ENCODE peak calls at places on chromosomes 11 and 22, in four cellular contexts. L, R, A and Q are unnamed samples.

GRCh38 chr11:1879941-1880720 is 11.6 kb downstream of the PRR33 start:
- DNase-seq in L (no peak), R (no peak), A (no peak), Q (no peak)

GRCh38 chr11:120172054-120172881 is 34.4 kb upstream of the TRIM29 start:
- DNase-seq in L (no peak), R (peak; percentile 52), A (peak; percentile 77), Q (peak; percentile 40)

GRCh38 chr11:32447252-32447651 is 11.9 kb upstream of the WT1 start:
- DNase-seq in L (no peak), R (no peak), A (no peak), Q (no peak)

GRCh38 chr22:43537019-43537585 is 125.3 kb downstream of the MPPED1 start:
- DNase-seq in L (no peak), R (no peak), A (peak; percentile 23), Q (no peak)

GRCh38 chr11:61495801-61496601 is 12.5 kb upstream of the LRRC10B start:
- DNase-seq in L (no peak), R (no peak), A (peak; percentile 60), Q (no peak)

GRCh38 chr11:35632301-35632700 is 14.0 kb downstream of the FJX1 start:
- DNase-seq in L (no peak), R (no peak), A (no peak), Q (no peak)

GRCh38 chr11:65492637-65493366 is 6.0 kb upstream of the MALAT1 start:
- DNase-seq in L (peak; percentile 73), R (peak; percentile 82), A (peak; percentile 85), Q (no peak)

GRCh38 chr11:61041755-61042518 is 60.4 kb upstream of the CD5 start:
- DNase-seq in L (no peak), R (no peak), A (peak; percentile 72), Q (peak; percentile 98)

GRCh38 chr11:115724709-115725108 is 220.5 kb upstream of the CADM1 start:
- DNase-seq in L (no peak), R (peak; percentile 52), A (no peak), Q (no peak)

GRCh38 chr22:17875631-17876030 is 101.4 kb upstream of the BID start:
- DNase-seq in L (no peak), R (no peak), A (no peak), Q (no peak)

GRCh38 chr22:30253205-30253852 is 6.8 kb upstream of the LIF start:
- DNase-seq in L (no peak), R (no peak), A (peak; percentile 43), Q (no peak)

GRCh38 chr11:59053387-59053786 is 32.7 kb upstream of the GLYATL1B start:
- DNase-seq in L (no peak), R (peak; percentile 25), A (peak; percentile 70), Q (peak; percentile 64)

GRCh38 chr11:95155385-95155784 is 65.7 kb downstream of the ENDOD1 start:
- DNase-seq in L (no peak), R (no peak), A (no peak), Q (no peak)

GRCh38 chr11:70091651-70092050 is 13.5 kb downstream of the ANO1 start:
- DNase-seq in L (no peak), R (no peak), A (no peak), Q (no peak)

GRCh38 chr11:105144887-105145286 is 5.3 kb upstream of the CARD18 start:
- DNase-seq in L (no peak), R (peak; percentile 37), A (no peak), Q (no peak)

GRCh38 chr22:45504703-45505341 is 2.1 kb downstream of the FBLN1 start:
- DNase-seq in L (no peak), R (peak; percentile 34), A (no peak), Q (no peak)

GRCh38 chr11:80330302-80330701 is 889.5 kb upstream of the TENM4 start:
- DNase-seq in L (no peak), R (peak; percentile 48), A (no peak), Q (no peak)

GRCh38 chr11:111460752-111461305 is 51.4 kb downstream of the BTG4 start:
- DNase-seq in L (no peak), R (no peak), A (no peak), Q (no peak)

GRCh38 chr11:111393096-111393495 is 14.0 kb upstream of the POU2AF1 start:
- DNase-seq in L (no peak), R (peak; percentile 25), A (no peak), Q (no peak)

GRCh38 chr22:26894766-26895485 is 237.5 kb downstream of the MIAT start:
- DNase-seq in L (no peak), R (peak; percentile 89), A (no peak), Q (no peak)

GRCh38 chr11:41675205-41675604 is 215.8 kb upstream of the LRRC4C start:
- DNase-seq in L (no peak), R (no peak), A (no peak), Q (no peak)

GRCh38 chr11:1076061-1076665 is 1.5 kb downstream of the MUC2 start:
- DNase-seq in L (no peak), R (no peak), A (no peak), Q (no peak)

GRCh38 chr11:50164050-50164449 is 131.4 kb downstream of the OR4C45 start:
- DNase-seq in L (no peak), R (no peak), A (no peak), Q (no peak)

GRCh38 chr11:60130496-60130895 is 42.0 kb downstream of the MS4A2 start:
- DNase-seq in L (no peak), R (peak; percentile 57), A (no peak), Q (no peak)

GRCh38 chr11:19602906-19603305 is 109.7 kb upstream of the NAV2 start:
- DNase-seq in L (no peak), R (no peak), A (no peak), Q (no peak)

GRCh38 chr11:70176940-70177689 is 26.0 kb upstream of the FADD start:
- DNase-seq in L (no peak), R (no peak), A (peak; percentile 39), Q (peak; percentile 41)

GRCh38 chr22:32333141-32333768 is 24.4 kb upstream of the RFPL3 start:
- DNase-seq in L (no peak), R (no peak), A (peak; percentile 15), Q (no peak)

GRCh38 chr11:72179804-72180396 is 12.0 kb upstream of the FOLR1 start:
- DNase-seq in L (no peak), R (no peak), A (no peak), Q (no peak)

GRCh38 chr11:121393855-121394254 is 58.3 kb upstream of the SORL1 start:
- DNase-seq in L (no peak), R (no peak), A (no peak), Q (no peak)

GRCh38 chr11:118436639-118437045 is 350 bp downstream of the KMT2A start:
- DNase-seq in L (no peak), R (no peak), A (no peak), Q (peak; percentile 46)

GRCh38 chr22:33044059-33044458 is 14.1 kb downstream of the SYN3 start:
- DNase-seq in L (no peak), R (no peak), A (no peak), Q (no peak)

GRCh38 chr11:29200776-29201574 is 815.9 kb downstream of the KCNA4 start:
- DNase-seq in L (no peak), R (peak; percentile 36), A (no peak), Q (no peak)

GRCh38 chr11:107859459-107860239 is 1.1 kb upstream of the SLC35F2 start:
- DNase-seq in L (no peak), R (peak; percentile 27), A (peak; percentile 53), Q (peak; percentile 40)

GRCh38 chr11:21811572-21811971 is 381.3 kb upstream of the ANO5 start:
- DNase-seq in L (no peak), R (no peak), A (no peak), Q (no peak)

GRCh38 chr11:64711944-64712306 is 11.1 kb downstream of the NRXN2 start:
- DNase-seq in L (no peak), R (no peak), A (no peak), Q (no peak)

GRCh38 chr11:11620251-11620965 is 1.4 kb downstream of the GALNT18 start:
- DNase-seq in L (no peak), R (peak; percentile 68), A (peak; percentile 40), Q (no peak)

GRCh38 chr11:106621479-106621878 is 396.8 kb downstream of the GUCY1A2 start:
- DNase-seq in L (no peak), R (no peak), A (no peak), Q (no peak)

GRCh38 chr11:76392889-76393288 is 11.8 kb downstream of the GVQW3 start:
- DNase-seq in L (no peak), R (no peak), A (no peak), Q (no peak)

GRCh38 chr11:61718046-61718531 is 34.3 kb upstream of the MYRF start:
- DNase-seq in L (no peak), R (no peak), A (no peak), Q (no peak)

DNA sequence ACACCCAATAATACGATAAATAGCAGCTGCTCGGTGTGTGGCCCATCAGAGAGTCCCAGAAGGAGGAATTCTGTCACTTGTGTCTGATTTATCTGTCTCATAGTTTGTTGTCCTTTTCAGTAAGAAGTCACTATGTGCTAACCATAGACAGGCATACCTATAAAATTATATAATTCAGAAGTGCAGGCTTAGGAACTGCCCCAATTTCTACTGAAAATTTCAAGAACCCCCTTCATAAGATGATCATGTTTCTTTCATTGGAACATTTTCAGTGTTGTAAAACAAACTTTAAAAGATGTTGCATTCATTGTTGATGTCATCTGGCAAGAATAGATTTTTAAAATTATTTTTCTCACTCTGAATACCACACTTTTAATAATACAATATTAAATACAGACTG is at the start of gene OR2D2:
- DNase-seq in L (no peak), R (no peak), A (no peak), Q (no peak)
- H3K27ac ChIP-seq in L (no peak within 1 kb of the TSS), R (no peak within 1 kb of the TSS), A (no peak within 1 kb of the TSS), Q (no peak within 1 kb of the TSS)

GRCh38 chr22:48270731-48271130 is 1508.3 kb downstream of the TBC1D22A start:
- DNase-seq in L (no peak), R (no peak), A (no peak), Q (no peak)
- H3K9me3 ChIP-seq in L (no peaks in the 10 kb centered on the region), R (peaks cover 38% of the 10 kb centered on the region), A (no peaks in the 10 kb centered on the region), Q (no peaks in the 10 kb centered on the region)

GRCh38 chr11:12854829-12855228 is 154.3 kb upstream of the RASSF10 start:
- DNase-seq in L (no peak), R (no peak), A (no peak), Q (no peak)

GRCh38 chr11:12854297-12854661 is 154.8 kb upstream of the RASSF10 start:
- DNase-seq in L (no peak), R (no peak), A (no peak), Q (no peak)

GRCh38 chr11:12853325-12853651 is 155.8 kb upstream of the RASSF10 start:
- DNase-seq in L (no peak), R (no peak), A (no peak), Q (no peak)

GRCh38 chr11:12856338-12856737 is 152.8 kb upstream of the RASSF10 start:
- DNase-seq in L (no peak), R (no peak), A (no peak), Q (no peak)

GRCh38 chr11:12853652-12854296 is 155.3 kb upstream of the RASSF10 start:
- DNase-seq in L (no peak), R (no peak), A (peak; percentile 71), Q (no peak)
- H3K4me1 ChIP-seq in L (peaks cover 7% of the 10 kb centered on the region), R (peaks cover 18% of the 10 kb centered on the region), A (peaks cover 28% of the 10 kb centered on the region), Q (no peaks in the 10 kb centered on the region)

DNA sequence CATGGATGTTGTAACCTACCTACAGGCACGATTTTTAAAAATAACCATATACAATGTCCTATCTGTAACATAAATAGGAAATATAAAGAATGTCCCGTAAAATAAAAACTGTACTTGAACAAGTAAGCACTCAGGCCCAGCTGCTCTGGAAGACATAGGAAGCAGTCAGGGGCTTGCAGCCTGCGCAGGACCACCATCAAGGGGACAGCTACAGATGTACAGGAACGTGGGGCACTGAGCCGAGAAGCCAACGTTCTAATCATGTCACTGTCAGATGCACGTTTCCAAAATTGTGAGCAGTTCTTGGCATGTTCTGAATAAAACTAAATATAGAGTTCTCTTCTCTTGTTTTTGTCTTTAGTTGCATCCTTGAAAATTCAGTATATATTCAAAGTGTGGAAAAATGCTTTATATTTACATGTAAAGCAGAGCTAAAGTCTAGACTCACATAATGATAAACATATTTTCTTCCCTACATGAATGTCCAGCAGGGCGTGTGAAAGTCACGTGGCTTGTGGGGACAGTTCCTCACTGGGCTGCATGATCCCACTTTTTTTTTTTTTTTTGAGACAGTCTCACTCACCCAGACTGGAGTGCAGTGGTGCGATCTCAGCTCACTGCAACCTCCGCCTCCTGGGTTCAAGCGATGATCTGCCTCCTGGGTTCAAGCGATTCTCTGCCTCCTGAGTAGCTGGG is 28.4 kb upstream of the TSPAN18 start:
- DNase-seq in L (no peak), R (no peak), A (no peak), Q (no peak)
- H3K27ac ChIP-seq in L (no peak overlapping the region), R (no peak overlapping the region), A (no peak overlapping the region), Q (no peak overlapping the region)